ENCODE peak calls at places on chromosome 1, in six cellular contexts. G is tibial artery, K is Calu3, M is heart left ventricle, R is astrocyte of the spinal cord, E is lower leg skin. P is an unnamed sample.

GRCh38 chr1:226872455-226872854 is 2.0 kb downstream of the PSEN2 start:
- DNase-seq in E (peak), G (no peak), R (peak), M (no peak), K (no peak), P (peak)

GRCh38 chr1:116666747-116667576 is 571 bp downstream of the IGSF3 start:
- DNase-seq in G (no peak), K (peak), E (no peak), M (no peak), R (no peak), P (no peak)

GRCh38 chr1:36099681-36100341 is 11.1 kb downstream of the ADPRS start:
- DNase-seq in K (peak), M (peak), G (peak), R (peak), E (peak), P (peak)

GRCh38 chr1:151920147-151920546 is 10.8 kb upstream of the THEM4 start:
- DNase-seq in R (no peak), K (no peak), M (no peak), E (no peak), G (no peak), P (no peak)

GRCh38 chr1:85047472-85048295 is 616 bp downstream of the MCOLN3 start:
- DNase-seq in R (no peak), E (peak), K (peak), M (no peak), G (no peak), P (no peak)

GRCh38 chr1:1756661-1757421 is 21.4 kb downstream of the NADK start:
- DNase-seq in R (no peak), K (no peak), E (no peak), M (no peak), G (no peak), P (no peak)

GRCh38 chr1:30695481-30695880 is 27.9 kb downstream of the MATN1 start:
- DNase-seq in M (no peak), G (peak), K (no peak), R (no peak), E (peak), P (peak)

GRCh38 chr1:226443439-226443838 is 35.5 kb upstream of the PARP1 start:
- DNase-seq in K (no peak), M (no peak), R (peak), G (no peak), E (peak), P (no peak)

GRCh38 chr1:22749919-22750670 is 39.5 kb downstream of the EPHB2 start:
- DNase-seq in G (peak), E (no peak), R (peak), M (no peak), K (peak), P (peak)

GRCh38 chr1:40857737-40858136 is 4.4 kb downstream of the CITED4 start:
- DNase-seq in M (no peak), E (no peak), R (no peak), K (no peak), G (no peak), P (no peak)

GRCh38 chr1:40853113-40853999 is 8.8 kb downstream of the CITED4 start:
- DNase-seq in R (no peak), K (no peak), E (no peak), G (no peak), M (no peak), P (no peak)

GRCh38 chr1:40856656-40857302 is 5.4 kb downstream of the CITED4 start:
- DNase-seq in G (no peak), M (no peak), K (no peak), R (no peak), E (no peak), P (no peak)

GRCh38 chr1:40856116-40856515 is 6.0 kb downstream of the CITED4 start:
- DNase-seq in R (no peak), G (no peak), K (no peak), E (no peak), M (no peak), P (no peak)

GRCh38 chr1:40855513-40855912 is 6.7 kb downstream of the CITED4 start:
- DNase-seq in K (no peak), E (no peak), R (no peak), G (no peak), M (no peak), P (no peak)
- TF ChIP-seq CTCF in K (peak), E (no peak), R (peak), G (no peak), M (no peak), P (peak)

GRCh38 chr1:32806315-32806714 is 10.8 kb downstream of the YARS1 start:
- DNase-seq in M (no peak), K (no peak), G (no peak), R (no peak), E (no peak), P (no peak)
- TF ChIP-seq CTCF in M (no peak), K (no peak), G (no peak), R (no peak), E (no peak), P (no peak)

GRCh38 chr1:232303221-232303620 is 326.7 kb downstream of the SIPA1L2 start:
- DNase-seq in G (no peak), M (no peak), R (no peak), K (no peak), E (no peak), P (no peak)

GRCh38 chr1:232307299-232307698 is 322.6 kb downstream of the SIPA1L2 start:
- DNase-seq in E (no peak), G (peak), M (no peak), K (no peak), R (peak), P (no peak)

GRCh38 chr1:232308616-232309015 is 321.3 kb downstream of the SIPA1L2 start:
- DNase-seq in E (no peak), M (no peak), K (no peak), R (peak), G (no peak), P (no peak)

GRCh38 chr1:232305020-232305419 is 324.9 kb downstream of the SIPA1L2 start:
- DNase-seq in E (no peak), K (no peak), G (no peak), R (no peak), M (no peak), P (no peak)

GRCh38 chr1:232306269-232306911 is 323.5 kb downstream of the SIPA1L2 start:
- DNase-seq in G (peak), R (peak), E (no peak), K (no peak), M (peak), P (no peak)
- TF ChIP-seq CTCF in G (no peak), R (peak), E (no peak), K (no peak), M (peak), P (peak)

DNA sequence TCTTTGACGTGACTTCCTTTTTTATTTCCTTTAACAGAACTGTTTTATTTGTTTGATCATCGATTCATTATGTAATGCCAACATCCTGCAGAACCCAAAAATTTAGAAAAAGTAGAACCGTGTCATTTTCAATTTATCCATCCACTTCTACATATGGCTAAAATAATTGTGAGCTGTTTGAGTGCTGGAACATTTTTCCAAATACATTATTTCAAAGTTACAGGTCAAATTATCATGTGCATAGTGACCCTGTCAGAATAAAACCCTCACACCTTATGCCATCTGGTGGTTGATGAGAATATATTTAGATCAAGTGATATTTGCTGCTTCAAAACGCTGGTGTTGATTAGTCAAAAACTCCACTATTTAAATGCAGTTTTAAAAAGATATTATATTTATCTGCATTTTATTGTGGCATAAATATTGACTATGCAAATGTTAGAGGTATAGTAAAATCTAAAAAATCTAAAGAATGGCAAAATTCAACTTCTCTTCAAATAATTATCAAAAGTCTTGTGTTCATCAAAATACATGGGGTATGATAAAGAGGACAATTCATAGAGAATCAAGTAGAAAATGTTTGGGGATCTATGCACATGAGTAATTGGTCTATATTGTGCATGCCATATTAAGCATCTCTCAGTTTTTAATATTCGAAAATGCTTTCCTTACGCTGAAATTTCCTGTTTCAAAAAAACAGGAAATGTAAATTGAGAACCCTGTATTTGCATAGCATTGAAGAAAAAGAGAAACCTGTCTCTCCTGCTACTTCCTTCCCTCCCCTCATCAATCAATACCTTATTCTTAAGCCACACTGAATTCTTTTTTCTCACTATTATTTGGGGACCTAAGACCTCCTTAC is 39.7 kb downstream of the UBE2U start:
- DNase-seq in K (no peak), G (no peak), R (peak), M (no peak), E (no peak), P (peak)
- TF ChIP-seq CTCF in K (peak), G (peak), R (peak), M (peak), E (no peak), P (peak)